ENCODE peak calls at places on chromosome 1, in ten cellular contexts. L is EL; Q is activated gamma-delta T cell; P is left cardiac atrium; X is mammary epithelial cell; M is cerebellar cortex; J is tibial nerve; T is stimulated activated CD4-positive, alpha-beta T cell treated with anti-CD3 and anti-CD28 coated beads, Interleukin-1b, Interleukin-23, amount 100 ng/mL, for 24 hours; V is AG20443; C is activated CD4-positive, alpha-beta T cell treated with anti-CD3 and anti-CD28 coated beads, Interleukin-2, amount 10 ng/mL, durations not matched to agents 24 days and 14 days. N is an unnamed sample.

GRCh38 chr1:25820247-25821111 is 725 bp downstream of the MTFR1L start:
- DNase-seq in L (peak), Q (peak), P (peak), X (peak), M (peak), J (no peak), T (peak), V (peak), C (peak), N (peak)

GRCh38 chr1:168178227-168178637 is 530 bp upstream of the TIPRL start:
- DNase-seq in L (no peak), Q (no peak), P (no peak), X (no peak), M (peak), J (no peak), T (no peak), V (no peak), C (no peak), N (no peak)

GRCh38 chr1:93775224-93775623 is 93.6 kb upstream of the BCAR3 start:
- DNase-seq in L (no peak), Q (no peak), P (no peak), X (peak), M (no peak), J (no peak), T (no peak), V (no peak), C (no peak), N (no peak)

GRCh38 chr1:223496883-223497282 is 103.7 kb downstream of the CCDC185 start:
- DNase-seq in L (no peak), Q (no peak), P (no peak), X (no peak), M (no peak), J (no peak), T (no peak), V (no peak), C (no peak), N (no peak)

GRCh38 chr1:82466894-82467293 is 666.2 kb downstream of the ADGRL2 start:
- DNase-seq in L (no peak), Q (no peak), P (no peak), X (no peak), M (no peak), J (no peak), T (no peak), V (no peak), C (no peak), N (no peak)

GRCh38 chr1:2789986-2790581 is 11.4 kb downstream of the TTC34 start:
- DNase-seq in L (no peak), Q (no peak), P (peak), X (no peak), M (no peak), J (no peak), T (no peak), V (no peak), C (no peak), N (no peak)

GRCh38 chr1:40977721-40978120 is 1.8 kb upstream of the CTPS1 start:
- DNase-seq in L (peak), Q (no peak), P (no peak), X (no peak), M (peak), J (no peak), T (no peak), V (peak), C (no peak), N (no peak)

GRCh38 chr1:200005160-200005559 is 22.4 kb upstream of the NR5A2 start:
- DNase-seq in L (peak), Q (no peak), P (no peak), X (no peak), M (no peak), J (no peak), T (no peak), V (no peak), C (no peak), N (no peak)

GRCh38 chr1:14254184-14254583 is 344.3 kb upstream of the KAZN start:
- DNase-seq in L (no peak), Q (no peak), P (no peak), X (no peak), M (no peak), J (no peak), T (no peak), V (no peak), C (no peak), N (peak)

GRCh38 chr1:167563579-167564246 is 10.2 kb upstream of the CREG1 start:
- DNase-seq in L (no peak), Q (no peak), P (no peak), X (peak), M (no peak), J (peak), T (no peak), V (no peak), C (no peak), N (no peak)

GRCh38 chr1:117753652-117754051 is 147.8 kb downstream of the TENT5C start:
- DNase-seq in L (peak), Q (no peak), P (no peak), X (peak), M (no peak), J (no peak), T (no peak), V (no peak), C (no peak), N (peak)

GRCh38 chr1:78003882-78004718 is 639 bp upstream of the DNAJB4 start:
- DNase-seq in L (peak), Q (no peak), P (peak), X (peak), M (peak), J (peak), T (peak), V (peak), C (peak), N (peak)

GRCh38 chr1:202200669-202201068 is 7.1 kb downstream of the LGR6 start:
- DNase-seq in L (no peak), Q (no peak), P (peak), X (no peak), M (peak), J (no peak), T (no peak), V (no peak), C (no peak), N (no peak)

GRCh38 chr1:214615871-214616270 is 12.9 kb downstream of the CENPF start:
- DNase-seq in L (peak), Q (no peak), P (no peak), X (no peak), M (no peak), J (no peak), T (no peak), V (no peak), C (no peak), N (peak)

GRCh38 chr1:243944429-243945160 is 94.6 kb upstream of the AKT3 start:
- DNase-seq in L (peak), Q (no peak), P (no peak), X (peak), M (no peak), J (no peak), T (no peak), V (peak), C (no peak), N (no peak)

GRCh38 chr1:39901486-39902120 is at the start of gene MYCL:
- DNase-seq in L (peak), Q (no peak), P (peak), X (peak), M (peak), J (no peak), T (peak), V (peak), C (peak), N (peak)

GRCh38 chr1:170581041-170581440 is 49.1 kb downstream of the GORAB start:
- DNase-seq in L (no peak), Q (no peak), P (no peak), X (no peak), M (no peak), J (no peak), T (no peak), V (no peak), C (no peak), N (no peak)

GRCh38 chr1:42939216-42939615 is 19.5 kb downstream of the SLC2A1 start:
- DNase-seq in L (no peak), Q (no peak), P (no peak), X (no peak), M (no peak), J (no peak), T (no peak), V (no peak), C (no peak), N (no peak)

GRCh38 chr1:161381707-161382106 is 14.0 kb upstream of the CFAP126 start:
- DNase-seq in L (no peak), Q (no peak), P (no peak), X (no peak), M (no peak), J (no peak), T (no peak), V (no peak), C (no peak), N (no peak)

GRCh38 chr1:169853335-169853734 is 40.4 kb downstream of the SCYL3 start:
- DNase-seq in L (no peak), Q (no peak), P (no peak), X (no peak), M (peak), J (no peak), T (no peak), V (no peak), C (no peak), N (no peak)

GRCh38 chr1:118113261-118113660 is 71.8 kb downstream of the SPAG17 start:
- DNase-seq in L (peak), Q (no peak), P (no peak), X (peak), M (peak), J (no peak), T (no peak), V (peak), C (no peak), N (no peak)

GRCh38 chr1:47563206-47563605 is 125.4 kb downstream of the FOXD2 start:
- DNase-seq in L (no peak), Q (no peak), P (no peak), X (no peak), M (no peak), J (peak), T (no peak), V (no peak), C (no peak), N (peak)

GRCh38 chr1:152873495-152873894 is 4.6 kb upstream of the SMCP start:
- DNase-seq in L (peak), Q (no peak), P (no peak), X (no peak), M (no peak), J (no peak), T (no peak), V (no peak), C (no peak), N (no peak)

GRCh38 chr1:234775477-234776246 is 165.7 kb upstream of the IRF2BP2 start:
- DNase-seq in L (no peak), Q (no peak), P (no peak), X (peak), M (no peak), J (no peak), T (no peak), V (no peak), C (peak), N (no peak)

GRCh38 chr1:215845224-215845902 is 278.3 kb downstream of the KCTD3 start:
- DNase-seq in L (peak), Q (no peak), P (no peak), X (peak), M (no peak), J (no peak), T (no peak), V (peak), C (no peak), N (peak)

GRCh38 chr1:13540871-13541270 is 27.1 kb upstream of the LRRC38 start:
- DNase-seq in L (no peak), Q (no peak), P (peak), X (no peak), M (peak), J (no peak), T (no peak), V (no peak), C (no peak), N (no peak)

GRCh38 chr1:11944358-11944981 is 10.0 kb downstream of the PLOD1 start:
- DNase-seq in L (no peak), Q (no peak), P (no peak), X (no peak), M (no peak), J (no peak), T (no peak), V (no peak), C (no peak), N (no peak)

GRCh38 chr1:29584816-29585600 is 348.7 kb downstream of the PTPRU start:
- DNase-seq in L (no peak), Q (no peak), P (no peak), X (no peak), M (no peak), J (no peak), T (no peak), V (peak), C (no peak), N (no peak)

GRCh38 chr1:22105611-22106207 is 37.2 kb downstream of the WNT4 start:
- DNase-seq in L (peak), Q (no peak), P (no peak), X (peak), M (peak), J (peak), T (no peak), V (peak), C (peak), N (peak)

GRCh38 chr1:151165281-151165737 is 393 bp downstream of the LYSMD1 start:
- DNase-seq in L (peak), Q (no peak), P (peak), X (peak), M (peak), J (peak), T (no peak), V (no peak), C (no peak), N (peak)

GRCh38 chr1:77888071-77888428 is 374 bp upstream of the NEXN start:
- DNase-seq in L (peak), Q (no peak), P (no peak), X (no peak), M (peak), J (peak), T (no peak), V (peak), C (no peak), N (peak)

GRCh38 chr1:64920936-64921589 is 45.3 kb downstream of the JAK1 start:
- DNase-seq in L (peak), Q (no peak), P (no peak), X (peak), M (no peak), J (no peak), T (no peak), V (no peak), C (no peak), N (peak)

GRCh38 chr1:59261537-59261936 is 35.4 kb upstream of the FGGY start:
- DNase-seq in L (no peak), Q (no peak), P (no peak), X (no peak), M (no peak), J (peak), T (no peak), V (no peak), C (no peak), N (peak)

GRCh38 chr1:204250428-204251030 is 36.7 kb upstream of the GOLT1A start:
- DNase-seq in L (no peak), Q (no peak), P (no peak), X (no peak), M (no peak), J (no peak), T (no peak), V (no peak), C (no peak), N (no peak)

GRCh38 chr1:3053366-3053980 is 15.5 kb upstream of the PRDM16 start:
- DNase-seq in L (no peak), Q (no peak), P (peak), X (no peak), M (no peak), J (no peak), T (no peak), V (no peak), C (no peak), N (no peak)

GRCh38 chr1:47624531-47624930 is 186.7 kb downstream of the FOXD2 start:
- DNase-seq in L (no peak), Q (no peak), P (no peak), X (peak), M (no peak), J (no peak), T (no peak), V (no peak), C (no peak), N (no peak)

N was measured in fibroblast of gingiva.